ENCODE peak calls at places on chromosomes 3 and 15, in four cellular contexts. One of them, this sample, is unnamed.

GRCh38 chr3:110971010-110971585 is 100.5 kb upstream of the NECTIN3 start:
- DNase-seq in GM12878: no peak
- DNase-seq in HepG2: no peak
- DNase-seq in K562: no peak
- DNase-seq in this sample: no peak

GRCh38 chr15:42914728-42915497 is 5.7 kb downstream of the TTBK2 start:
- DNase-seq in GM12878: no peak
- DNase-seq in HepG2: no peak
- DNase-seq in K562: no peak
- DNase-seq in this sample: no peak

GRCh38 chr15:90762109-90762508 is 45.0 kb downstream of the BLM start:
- DNase-seq in GM12878: no peak
- DNase-seq in HepG2: no peak
- DNase-seq in K562: no peak
- DNase-seq in this sample: no peak

GRCh38 chr3:79364784-79365183 is 403.0 kb downstream of the ROBO1 start:
- DNase-seq in GM12878: no peak
- DNase-seq in HepG2: no peak
- DNase-seq in K562: no peak
- DNase-seq in this sample: no peak

GRCh38 chr3:48682786-48683185 is 2.9 kb downstream of the NCKIPSD start:
- DNase-seq in GM12878: no peak
- DNase-seq in HepG2: no peak
- DNase-seq in K562: no peak
- DNase-seq in this sample: no peak

GRCh38 chr3:51719413-51720025 is 12.7 kb downstream of the GRM2 start:
- DNase-seq in GM12878: no peak
- DNase-seq in HepG2: no peak
- DNase-seq in K562: peak; percentile 16
- DNase-seq in this sample: no peak

GRCh38 chr3:98779936-98780335 is 16.8 kb downstream of the ST3GAL6 start:
- DNase-seq in GM12878: no peak
- DNase-seq in HepG2: peak; percentile 41
- DNase-seq in K562: no peak
- DNase-seq in this sample: no peak

GRCh38 chr3:46297658-46298423 is 55.6 kb downstream of the CCR3 start:
- DNase-seq in GM12878: no peak
- DNase-seq in HepG2: no peak
- DNase-seq in K562: no peak
- DNase-seq in this sample: no peak

GRCh38 chr15:78625621-78626280 is 5.0 kb upstream of the CHRNA3 start:
- DNase-seq in GM12878: no peak
- DNase-seq in HepG2: no peak
- DNase-seq in K562: no peak
- DNase-seq in this sample: no peak

GRCh38 chr15:72426753-72427152 is 28.6 kb downstream of the TMEM202 start:
- DNase-seq in GM12878: no peak
- DNase-seq in HepG2: no peak
- DNase-seq in K562: no peak
- DNase-seq in this sample: no peak

GRCh38 chr3:196323723-196324122 is 5.7 kb upstream of the DYNLT2B start:
- DNase-seq in GM12878: no peak
- DNase-seq in HepG2: peak; percentile 37
- DNase-seq in K562: no peak
- DNase-seq in this sample: no peak

GRCh38 chr15:91919014-91919534 is 65.6 kb downstream of the SLCO3A1 start:
- DNase-seq in GM12878: no peak
- DNase-seq in HepG2: no peak
- DNase-seq in K562: no peak
- DNase-seq in this sample: no peak

GRCh38 chr15:34364041-34364440 is 3.0 kb downstream of the LPCAT4 start:
- DNase-seq in GM12878: no peak
- DNase-seq in HepG2: no peak
- DNase-seq in K562: no peak
- DNase-seq in this sample: no peak

GRCh38 chr3:64443553-64444331 is 218.5 kb upstream of the PRICKLE2 start:
- DNase-seq in GM12878: no peak
- DNase-seq in HepG2: no peak
- DNase-seq in K562: no peak
- DNase-seq in this sample: no peak

GRCh38 chr3:112610121-112610520 is 30.8 kb downstream of the CCDC80 start:
- DNase-seq in GM12878: no peak
- DNase-seq in HepG2: no peak
- DNase-seq in K562: no peak
- DNase-seq in this sample: no peak

GRCh38 chr3:72700106-72700505 is 148.1 kb downstream of the SHQ1 start:
- DNase-seq in GM12878: no peak
- DNase-seq in HepG2: no peak
- DNase-seq in K562: no peak
- DNase-seq in this sample: no peak

GRCh38 chr3:43286886-43287301 is 554 bp downstream of the SNRK start:
- DNase-seq in GM12878: no peak
- DNase-seq in HepG2: no peak
- DNase-seq in K562: no peak
- DNase-seq in this sample: peak; percentile 8

GRCh38 chr15:81336568-81336967 is 12.6 kb upstream of the STARD5 start:
- DNase-seq in GM12878: no peak
- DNase-seq in HepG2: peak; percentile 12
- DNase-seq in K562: no peak
- DNase-seq in this sample: peak; percentile 36

GRCh38 chr3:59313365-59313764 is 263.5 kb upstream of the CFAP20DC start:
- DNase-seq in GM12878: no peak
- DNase-seq in HepG2: peak; percentile 7
- DNase-seq in K562: peak; percentile 13
- DNase-seq in this sample: peak; percentile 1

GRCh38 chr3:167714871-167715270 is 19.8 kb downstream of the PDCD10 start:
- DNase-seq in GM12878: no peak
- DNase-seq in HepG2: no peak
- DNase-seq in K562: no peak
- DNase-seq in this sample: no peak

GRCh38 chr3:22371592-22372291 is 620.7 kb upstream of the ZNF385D start:
- DNase-seq in GM12878: no peak
- DNase-seq in HepG2: no peak
- DNase-seq in K562: no peak
- DNase-seq in this sample: no peak

GRCh38 chr3:149603126-149604074 is 54.4 kb downstream of the WWTR1 start:
- DNase-seq in GM12878: no peak
- DNase-seq in HepG2: no peak
- DNase-seq in K562: no peak
- DNase-seq in this sample: peak; percentile 64

GRCh38 chr3:147937891-147938290 is 528.7 kb downstream of the ZIC1 start:
- DNase-seq in GM12878: no peak
- DNase-seq in HepG2: no peak
- DNase-seq in K562: no peak
- DNase-seq in this sample: no peak

GRCh38 chr3:11820540-11821041 is 26.1 kb downstream of the TAMM41 start:
- DNase-seq in GM12878: no peak
- DNase-seq in HepG2: no peak
- DNase-seq in K562: no peak
- DNase-seq in this sample: no peak

GRCh38 chr3:16148783-16149182 is 25.7 kb upstream of the GALNT15 start:
- DNase-seq in GM12878: no peak
- DNase-seq in HepG2: no peak
- DNase-seq in K562: no peak
- DNase-seq in this sample: no peak

GRCh38 chr3:20039765-20040475 is at the start of gene KAT2B:
- DNase-seq in GM12878: no peak
- DNase-seq in HepG2: peak; percentile 47
- DNase-seq in K562: peak; percentile 90
- DNase-seq in this sample: peak; percentile 74

GRCh38 chr15:87755226-87755625 is 501.3 kb downstream of the NTRK3 start:
- DNase-seq in GM12878: no peak
- DNase-seq in HepG2: no peak
- DNase-seq in K562: no peak
- DNase-seq in this sample: no peak

GRCh38 chr3:152113992-152114651 is 154.6 kb upstream of the MBNL1 start:
- DNase-seq in GM12878: no peak
- DNase-seq in HepG2: no peak
- DNase-seq in K562: no peak
- DNase-seq in this sample: no peak

DNA sequence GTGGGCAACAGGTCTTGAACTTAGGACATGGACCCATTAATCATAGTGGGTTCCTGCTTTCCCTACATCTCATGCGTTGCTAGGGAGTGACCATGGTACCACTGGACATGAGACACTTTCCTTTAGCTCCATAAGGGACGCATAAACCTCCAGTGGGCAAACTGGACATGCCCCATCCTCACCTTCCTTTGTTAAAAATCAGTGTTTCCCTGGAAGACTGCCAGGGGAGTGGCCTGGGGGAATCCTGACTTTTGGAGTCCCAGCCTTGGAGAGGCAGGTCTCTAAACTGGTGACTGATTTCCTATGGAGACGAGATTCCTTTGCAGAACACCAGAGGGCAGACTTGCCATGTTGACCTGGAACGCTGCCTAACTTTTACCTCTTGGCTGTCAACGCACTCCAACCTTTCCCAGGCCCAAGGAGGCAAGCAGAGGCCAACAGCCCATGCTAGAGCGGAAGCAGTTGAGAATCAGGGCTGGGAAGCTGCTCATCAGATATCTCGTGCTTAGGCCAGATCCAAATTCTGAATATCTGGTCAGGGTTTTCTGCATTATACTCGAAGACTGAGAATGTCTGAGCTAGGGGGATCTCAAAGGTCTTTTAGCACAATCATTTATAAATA is 2.6 kb downstream of the XIRP1 start:
- DNase-seq in GM12878: peak; percentile 35
- DNase-seq in HepG2: peak; percentile 52
- DNase-seq in K562: peak; percentile 81
- DNase-seq in this sample: peak; percentile 71
- TF ChIP-seq MYC in GM12878: no peak
- TF ChIP-seq MYC in HepG2: no peak
- TF ChIP-seq MYC in K562: no peak
- TF ChIP-seq MYC in this sample: no peak

GRCh38 chr3:157918402-157918801 is 187.8 kb downstream of the SHOX2 start:
- DNase-seq in GM12878: no peak
- DNase-seq in HepG2: no peak
- DNase-seq in K562: no peak
- DNase-seq in this sample: no peak

GRCh38 chr3:157913052-157913451 is 193.2 kb downstream of the SHOX2 start:
- DNase-seq in GM12878: no peak
- DNase-seq in HepG2: no peak
- DNase-seq in K562: no peak
- DNase-seq in this sample: no peak

GRCh38 chr3:157916672-157917071 is 189.5 kb downstream of the SHOX2 start:
- DNase-seq in GM12878: no peak
- DNase-seq in HepG2: no peak
- DNase-seq in K562: no peak
- DNase-seq in this sample: no peak

GRCh38 chr3:157913751-157914150 is 192.5 kb downstream of the SHOX2 start:
- DNase-seq in GM12878: no peak
- DNase-seq in HepG2: no peak
- DNase-seq in K562: no peak
- DNase-seq in this sample: no peak

GRCh38 chr3:157914882-157915281 is 191.3 kb downstream of the SHOX2 start:
- DNase-seq in GM12878: no peak
- DNase-seq in HepG2: no peak
- DNase-seq in K562: no peak
- DNase-seq in this sample: no peak
- TF ChIP-seq CHD4 in GM12878: no peak
- TF ChIP-seq CHD4 in HepG2: no peak
- TF ChIP-seq CHD4 in K562: no peak
- TF ChIP-seq CHD4 in this sample: no peak

DNA sequence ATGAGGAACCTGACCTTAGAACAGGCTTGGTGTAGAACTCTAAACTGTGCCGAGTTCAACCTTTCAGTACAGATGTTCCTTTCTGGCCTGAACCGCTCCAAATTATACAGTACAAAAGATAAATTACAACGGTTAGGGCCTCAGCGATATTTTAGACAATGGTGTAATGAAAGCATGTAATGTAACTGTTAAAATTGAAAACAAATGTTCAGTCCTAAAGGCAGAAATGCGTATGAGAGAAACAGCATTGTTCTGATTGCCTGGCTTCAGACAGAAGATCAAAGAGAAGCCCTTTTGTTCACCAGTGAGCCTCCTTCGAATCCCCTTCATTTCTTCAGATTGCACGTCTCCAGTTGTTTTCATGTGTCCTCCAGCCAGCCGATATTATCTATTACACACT is 184.9 kb downstream of the SHOX2 start:
- DNase-seq in GM12878: no peak
- DNase-seq in HepG2: no peak
- DNase-seq in K562: no peak
- DNase-seq in this sample: no peak
- TF ChIP-seq MYC in GM12878: no peak
- TF ChIP-seq MYC in HepG2: no peak
- TF ChIP-seq MYC in K562: no peak
- TF ChIP-seq MYC in this sample: no peak

DNA sequence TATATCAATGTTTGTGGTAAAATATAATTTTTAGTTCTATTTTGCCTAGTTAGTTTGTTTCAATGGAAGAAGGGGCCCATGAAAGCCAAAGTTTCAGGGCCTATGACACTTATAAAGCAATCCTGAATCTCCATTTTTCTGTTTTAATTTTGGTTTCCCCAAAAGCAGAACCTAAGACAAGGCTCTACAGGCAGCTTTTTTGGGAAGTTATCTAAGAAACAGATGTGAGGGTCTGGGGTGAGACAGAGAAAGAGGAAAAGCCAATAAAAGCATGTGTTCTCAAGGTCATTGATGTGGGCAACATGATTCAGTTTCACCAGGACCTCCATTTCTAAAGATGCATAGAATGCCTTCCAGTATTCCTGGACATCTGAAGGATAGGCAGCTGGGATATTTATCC is 598.5 kb downstream of the PDCD6IP start:
- DNase-seq in GM12878: no peak
- DNase-seq in HepG2: no peak
- DNase-seq in K562: no peak
- DNase-seq in this sample: no peak
- TF ChIP-seq CHD4 in GM12878: no peak
- TF ChIP-seq CHD4 in HepG2: no peak
- TF ChIP-seq CHD4 in K562: no peak
- TF ChIP-seq CHD4 in this sample: no peak

DNA sequence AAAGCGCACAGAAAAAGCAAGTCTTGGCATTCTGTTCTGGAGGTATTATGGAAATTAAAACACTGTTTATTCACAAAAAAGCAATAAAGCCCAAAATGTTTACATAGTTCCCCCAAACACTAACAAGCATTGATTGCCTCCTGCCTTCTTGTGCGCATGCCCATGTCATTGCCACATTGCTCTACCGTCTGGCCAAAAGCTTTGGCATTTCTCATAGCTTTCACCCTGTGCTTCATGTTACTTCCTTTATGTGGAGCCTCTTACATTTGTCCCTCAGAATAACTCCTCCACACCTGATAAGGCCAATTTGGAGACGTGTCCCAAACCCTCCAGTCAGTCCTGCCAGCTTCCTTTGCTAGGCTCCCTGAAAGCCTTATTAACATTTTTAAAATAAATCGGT is 680.8 kb downstream of the GBE1 start:
- DNase-seq in GM12878: no peak
- DNase-seq in HepG2: no peak
- DNase-seq in K562: no peak
- DNase-seq in this sample: no peak
- TF ChIP-seq MYC in GM12878: no peak
- TF ChIP-seq MYC in HepG2: no peak
- TF ChIP-seq MYC in K562: no peak
- TF ChIP-seq MYC in this sample: no peak

This sample was measured in A549.